ENCODE peak calls at places on chromosomes 7 and 10, in nine cellular contexts. U, V, Q, F, Y, W, N, Z and T are unnamed samples.

GRCh38 chr7:70432567-70433001 is 699.4 kb upstream of the GALNT17 start:
- DNase-seq in Q (peak; percentile 94), F (no peak), U (no peak), V (no peak), Z (no peak), W (no peak), N (no peak), Y (no peak), T (no peak)

GRCh38 chr7:158469396-158470051 is 118.1 kb downstream of the PTPRN2 start:
- DNase-seq in V (no peak), U (no peak), F (peak; percentile 63), Y (no peak), Q (no peak), Z (no peak), W (no peak), N (no peak), T (no peak)

GRCh38 chr10:46285966-46286620 is 704 bp upstream of the ANTXRL start:
- DNase-seq in Q (no peak), U (no peak), N (no peak), Y (no peak), W (no peak), F (no peak), V (no peak), Z (no peak), T (peak; percentile 4)

GRCh38 chr7:76428149-76428823 is 3.5 kb downstream of the ZP3 start:
- DNase-seq in W (no peak), V (no peak), N (no peak), U (no peak), Q (no peak), F (no peak), Y (no peak), Z (no peak), T (no peak)

GRCh38 chr7:101784275-101785127 is 32.9 kb upstream of the CUX1 start:
- DNase-seq in F (no peak), Z (no peak), W (no peak), Q (no peak), V (no peak), U (no peak), Y (no peak), N (no peak), T (no peak)

GRCh38 chr7:18416988-18417387 is 78.6 kb upstream of the HDAC9 start:
- DNase-seq in W (no peak), N (no peak), F (no peak), Y (no peak), Z (no peak), V (no peak), U (no peak), Q (no peak), T (no peak)

GRCh38 chr7:105295626-105296352 is 92.9 kb downstream of the SRPK2 start:
- DNase-seq in Q (no peak), Y (no peak), F (no peak), Z (no peak), W (no peak), U (no peak), V (no peak), N (no peak), T (no peak)

GRCh38 chr10:49610015-49610734 is at the start of gene SLC18A3:
- DNase-seq in U (no peak), F (peak; percentile 51), Z (no peak), Y (no peak), N (no peak), W (peak; percentile 38), Q (no peak), V (no peak), T (no peak)

GRCh38 chr10:67464278-67464677 is 231.7 kb downstream of the CTNNA3 start:
- DNase-seq in V (no peak), U (no peak), Z (no peak), Q (no peak), N (no peak), F (no peak), Y (no peak), W (no peak), T (no peak)

GRCh38 chr7:129828989-129829676 is 123.6 kb downstream of the UBE2H start:
- DNase-seq in Q (peak; percentile 89), U (peak; percentile 24), N (no peak), W (no peak), Y (no peak), Z (no peak), V (no peak), F (peak; percentile 79), T (peak; percentile 57)

GRCh38 chr7:156969972-156970420 is 20.5 kb downstream of the NOM1 start:
- DNase-seq in U (peak; percentile 54), Y (peak; percentile 9), F (peak; percentile 32), V (no peak), N (peak; percentile 27), Z (no peak), W (no peak), Q (no peak), T (peak; percentile 29)

GRCh38 chr10:75030371-75030770 is 81.1 kb upstream of the SAMD8 start:
- DNase-seq in F (no peak), V (no peak), W (no peak), Q (no peak), N (no peak), U (no peak), Z (no peak), Y (no peak), T (no peak)

GRCh38 chr7:112481833-112482669 is 1.3 kb downstream of the LSMEM1 start:
- DNase-seq in F (peak; percentile 46), V (no peak), U (peak; percentile 85), N (peak; percentile 99), Z (no peak), W (no peak), Y (peak; percentile 86), Q (no peak), T (peak; percentile 91)

GRCh38 chr10:21811245-21811585 is 192.3 kb downstream of the DNAJC1 start:
- DNase-seq in V (no peak), W (no peak), U (no peak), N (peak; percentile 9), F (no peak), Y (peak; percentile 9), Q (no peak), Z (no peak), T (no peak)

GRCh38 chr10:54441286-54441685 is 359.7 kb downstream of the PCDH15 start:
- DNase-seq in Y (no peak), N (no peak), U (no peak), F (no peak), Z (no peak), W (no peak), V (no peak), Q (no peak), T (peak; percentile 90)

GRCh38 chr10:27072436-27073114 is 27.7 kb downstream of the ANKRD26 start:
- DNase-seq in Y (no peak), Z (no peak), W (peak; percentile 63), F (peak; percentile 79), U (no peak), V (no peak), Q (no peak), N (no peak), T (peak; percentile 1)

GRCh38 chr7:28708458-28708951 is 249.6 kb downstream of the TRIL start:
- DNase-seq in W (peak; percentile 35), U (no peak), N (peak; percentile 46), V (no peak), Y (no peak), F (peak; percentile 60), Q (no peak), Z (no peak), T (peak; percentile 81)

GRCh38 chr10:44995914-44996633 is 4.6 kb upstream of the ZNF22 start:
- DNase-seq in W (no peak), F (no peak), Y (peak; percentile 71), V (no peak), U (no peak), Z (no peak), Q (no peak), N (no peak), T (no peak)

GRCh38 chr10:29736325-29737208 is 101.8 kb upstream of the SVIL start:
- DNase-seq in U (peak; percentile 54), F (peak; percentile 72), Z (peak; percentile 1), V (peak; percentile 15), N (no peak), Q (no peak), Y (peak; percentile 55), W (peak; percentile 65), T (peak; percentile 81)

GRCh38 chr7:141877365-141877764 is 36.1 kb upstream of the PRSS37 start:
- DNase-seq in Q (no peak), Z (no peak), F (no peak), V (no peak), U (no peak), N (no peak), Y (no peak), W (no peak), T (no peak)

GRCh38 chr7:110454713-110455112 is 636.2 kb upstream of the LRRN3 start:
- DNase-seq in Q (no peak), V (no peak), U (no peak), W (no peak), Y (no peak), F (no peak), N (no peak), Z (no peak), T (no peak)

GRCh38 chr10:33233635-33234034 is 100.8 kb downstream of the NRP1 start:
- DNase-seq in V (no peak), F (no peak), W (no peak), Q (no peak), Z (no peak), N (no peak), U (no peak), Y (no peak), T (no peak)

GRCh38 chr7:12607134-12607533 is 36.6 kb downstream of the SCIN start:
- DNase-seq in N (peak; percentile 27), V (no peak), F (no peak), Z (no peak), W (no peak), Q (peak; percentile 63), Y (no peak), U (no peak), T (no peak)

GRCh38 chr7:150977382-150978135 is 562 bp downstream of the KCNH2 start:
- DNase-seq in Q (peak; percentile 39), Z (no peak), W (no peak), U (no peak), V (no peak), F (peak; percentile 39), N (no peak), Y (no peak), T (no peak)

GRCh38 chr10:130021373-130021950 is 57.4 kb upstream of the EBF3 start:
- DNase-seq in Q (no peak), Z (no peak), N (peak; percentile 93), Y (peak; percentile 87), V (no peak), W (no peak), F (no peak), U (peak; percentile 50), T (no peak)

GRCh38 chr7:85201209-85201608 is 14.4 kb upstream of the SEMA3D start:
- DNase-seq in Q (no peak), U (no peak), N (no peak), F (no peak), Y (no peak), W (no peak), V (no peak), Z (no peak), T (no peak)

GRCh38 chr10:122239578-122240257 is 31.4 kb upstream of the BTBD16 start:
- DNase-seq in Q (no peak), F (peak; percentile 16), Y (peak; percentile 54), V (no peak), W (no peak), N (no peak), Z (no peak), U (no peak), T (no peak)

GRCh38 chr10:63587191-63587590 is 66.0 kb downstream of the REEP3 start:
- DNase-seq in Z (no peak), V (no peak), Q (no peak), U (no peak), Y (no peak), F (no peak), N (no peak), W (no peak), T (no peak)

GRCh38 chr7:74418076-74418475 is 35.6 kb upstream of the GTF2IRD1 start:
- DNase-seq in Q (no peak), F (no peak), Y (no peak), V (no peak), N (no peak), Z (no peak), U (no peak), W (no peak), T (no peak)

GRCh38 chr7:5692112-5692844 is 89.2 kb downstream of the RNF216 start:
- DNase-seq in N (peak; percentile 96), W (no peak), V (no peak), F (no peak), Z (no peak), U (peak; percentile 93), Q (no peak), Y (peak; percentile 98), T (peak; percentile 92)

GRCh38 chr7:75737856-75738603 is 711 bp downstream of the HIP1 start:
- DNase-seq in Y (no peak), V (no peak), Q (no peak), Z (no peak), U (no peak), W (peak; percentile 34), F (peak; percentile 59), N (peak; percentile 44), T (no peak)